ENCODE peak calls at places on chromosome 20, in ten cellular contexts. X is pancreas; J is memory B cell; D is stimulated activated CD4-positive, alpha-beta T cell treated with anti-CD3 and anti-CD28 coated beads, Interleukin-2, amount 100 ng/mL, for 48 hours; K is stimulated activated naive B cell treated with anti-CD40 and anti-IgM and Interleukin-4, amounts not matched to agents 10 μg/mL and 1 μg/mL and 100 μg/mL, for 72 hours; R is effector CD8-positive, alpha-beta T cell; W is astrocyte of the spinal cord; U is caudate nucleus; Z is NCI-H460; Y is GM13977. P is an unnamed sample.

GRCh38 chr20:62625516-62625915 is 16.8 kb upstream of the SLCO4A1 start:
- DNase-seq in X (no peak), J (no peak), D (no peak), K (no peak), R (no peak), W (no peak), U (no peak), Z (no peak), Y (no peak), P (no peak)

GRCh38 chr20:36122931-36123288 is 31.6 kb upstream of the EPB41L1 start:
- DNase-seq in X (no peak), J (no peak), D (no peak), K (no peak), R (no peak), W (no peak), U (no peak), Z (no peak), Y (no peak), P (no peak)

GRCh38 chr20:59583428-59584277 is 20.7 kb upstream of the PHACTR3 start:
- DNase-seq in X (peak), J (no peak), D (no peak), K (no peak), R (no peak), W (no peak), U (no peak), Z (no peak), Y (no peak), P (no peak)

GRCh38 chr20:49460916-49461315 is 21.6 kb downstream of the KCNB1 start:
- DNase-seq in X (peak), J (no peak), D (no peak), K (no peak), R (no peak), W (peak), U (no peak), Z (no peak), Y (no peak), P (no peak)

GRCh38 chr20:18585134-18585533 is 2.7 kb upstream of the DTD1 start:
- DNase-seq in X (no peak), J (no peak), D (no peak), K (no peak), R (no peak), W (peak), U (no peak), Z (peak), Y (no peak), P (peak)

GRCh38 chr20:19903168-19903676 is 113.9 kb upstream of the NAA20 start:
- DNase-seq in X (no peak), J (peak), D (no peak), K (peak), R (no peak), W (peak), U (no peak), Z (peak), Y (peak), P (no peak)

GRCh38 chr20:17731233-17731632 is 31.5 kb downstream of the BANF2 start:
- DNase-seq in X (no peak), J (no peak), D (no peak), K (no peak), R (no peak), W (no peak), U (no peak), Z (no peak), Y (no peak), P (no peak)

GRCh38 chr20:6704132-6704861 is 63.2 kb upstream of the BMP2 start:
- DNase-seq in X (peak), J (no peak), D (no peak), K (no peak), R (no peak), W (peak), U (no peak), Z (no peak), Y (no peak), P (peak)

GRCh38 chr20:4508773-4509172 is 212.9 kb upstream of the PRND start:
- DNase-seq in X (no peak), J (no peak), D (no peak), K (no peak), R (no peak), W (peak), U (no peak), Z (no peak), Y (no peak), P (no peak)

GRCh38 chr20:1020614-1021013 is 18.5 kb upstream of the RSPO4 start:
- DNase-seq in X (no peak), J (no peak), D (no peak), K (no peak), R (no peak), W (no peak), U (no peak), Z (no peak), Y (no peak), P (no peak)

GRCh38 chr20:63056236-63057132 is 49.7 kb upstream of the BHLHE23 start:
- DNase-seq in X (no peak), J (no peak), D (no peak), K (no peak), R (peak), W (no peak), U (no peak), Z (no peak), Y (peak), P (no peak)

GRCh38 chr20:22586645-22587310 is 2.4 kb upstream of the FOXA2 start:
- DNase-seq in X (peak), J (no peak), D (no peak), K (no peak), R (no peak), W (no peak), U (no peak), Z (no peak), Y (peak), P (no peak)

GRCh38 chr20:64161595-64162238 is 2.5 kb upstream of the MYT1 start:
- DNase-seq in X (peak), J (peak), D (peak), K (peak), R (no peak), W (peak), U (no peak), Z (peak), Y (peak), P (no peak)